ENCODE peak calls at places on chromosomes 4 and X, in nine cellular contexts. D is fibroblast of lung; S is KBM-7; R is GM23248; L is NCI-H1436; Y is lower leg skin; G is stimulated activated CD4-positive, alpha-beta T cell treated with anti-CD3 and anti-CD28 coated beads, Interleukin-4, amount 100 ng/mL, for 24 hours; O is testis; Q is right lobe of liver. T is an unnamed sample.

GRCh38 chr4:143617994-143618679 is 82.3 kb downstream of the FREM3 start:
- DNase-seq in D (peak), S (no peak), R (no peak), L (no peak), Y (no peak), G (no peak), O (no peak), Q (no peak), T (no peak)

GRCh38 chrX:109266034-109266433 is 215.9 kb downstream of the GUCY2F start:
- DNase-seq in D (no peak), S (no peak), R (no peak), L (no peak), Y (no peak), G (no peak), O (no peak), Q (no peak), T (no peak)

GRCh38 chr4:184648220-184649025 is 824 bp downstream of the CASP3 start:
- DNase-seq in D (peak), S (peak), R (peak), L (no peak), Y (peak), G (peak), O (peak), Q (peak), T (peak)

GRCh38 chr4:127708985-127709384 is 21.2 kb upstream of the SLC25A31 start:
- DNase-seq in D (peak), S (no peak), R (peak), L (no peak), Y (no peak), G (no peak), O (peak), Q (no peak), T (peak)

GRCh38 chrX:16838202-16839066 is 31.7 kb downstream of the RBBP7 start:
- DNase-seq in D (peak), S (no peak), R (peak), L (no peak), Y (no peak), G (no peak), O (no peak), Q (peak), T (peak)

GRCh38 chrX:2928583-2929434 is at the start of gene ARSD:
- DNase-seq in D (peak), S (peak), R (peak), L (no peak), Y (peak), G (peak), O (peak), Q (peak), T (peak)

GRCh38 chrX:1336331-1337143 is at the start of gene IL3RA:
- DNase-seq in D (no peak), S (peak), R (peak), L (no peak), Y (no peak), G (no peak), O (peak), Q (no peak), T (peak)

GRCh38 chr4:13990596-13991589 is 363.4 kb upstream of the BOD1L1 start:
- DNase-seq in D (no peak), S (no peak), R (no peak), L (no peak), Y (no peak), G (no peak), O (peak), Q (peak), T (peak)

GRCh38 chr4:39043697-39044363 is 11.6 kb upstream of the TMEM156 start:
- DNase-seq in D (no peak), S (peak), R (peak), L (no peak), Y (no peak), G (peak), O (no peak), Q (no peak), T (peak)

GRCh38 chr4:15201782-15202181 is 199.5 kb downstream of the CPEB2 start:
- DNase-seq in D (no peak), S (no peak), R (no peak), L (no peak), Y (no peak), G (no peak), O (no peak), Q (no peak), T (no peak)

GRCh38 chr4:8831221-8832129 is 40.2 kb downstream of the HMX1 start:
- DNase-seq in D (no peak), S (no peak), R (no peak), L (no peak), Y (peak), G (no peak), O (peak), Q (peak), T (no peak)

GRCh38 chrX:67780694-67781109 is 236.9 kb downstream of the AR start:
- DNase-seq in D (peak), S (peak), R (peak), L (no peak), Y (peak), G (no peak), O (peak), Q (peak), T (peak)

GRCh38 chr4:15400911-15401671 is 26.7 kb upstream of the C1QTNF7 start:
- DNase-seq in D (peak), S (peak), R (peak), L (no peak), Y (peak), G (peak), O (peak), Q (no peak), T (peak)

GRCh38 chrX:96147645-96148044 is 537.0 kb upstream of the DIAPH2 start:
- DNase-seq in D (no peak), S (no peak), R (no peak), L (no peak), Y (no peak), G (no peak), O (no peak), Q (no peak), T (no peak)

GRCh38 chrX:40085086-40085551 is 12.6 kb downstream of the BCOR start:
- DNase-seq in D (peak), S (no peak), R (peak), L (no peak), Y (no peak), G (no peak), O (no peak), Q (no peak), T (peak)

GRCh38 chr4:87865288-87865687 is 32.5 kb downstream of the MEPE start:
- DNase-seq in D (peak), S (peak), R (no peak), L (no peak), Y (no peak), G (no peak), O (no peak), Q (no peak), T (no peak)

T was measured in EL.